ENCODE peak calls at places on chromosomes 12 and 14, in five cellular contexts. P is pancreas, B is IMR-90, T is cardiac muscle cell, J is prostate gland. C is an unnamed sample.

GRCh38 chr14:45651906-45652305 is 398.9 kb upstream of the MIS18BP1 start:
- DNase-seq in P (no peak), B (no peak), T (no peak), J (no peak), C (no peak)

GRCh38 chr12:99059824-99060526 is 414.9 kb downstream of the APAF1 start:
- DNase-seq in P (no peak), B (no peak), T (peak; percentile 55), J (no peak), C (no peak)

GRCh38 chr14:74616507-74616906 is 4.5 kb upstream of the LTBP2 start:
- DNase-seq in P (no peak), B (peak; percentile 91), T (peak; percentile 73), J (no peak), C (no peak)

GRCh38 chr14:104787736-104788532 is 7.6 kb downstream of the AKT1 start:
- DNase-seq in P (no peak), B (no peak), T (no peak), J (no peak), C (no peak)

GRCh38 chr14:32201196-32201815 is 539 bp upstream of the RNU6-7 start:
- DNase-seq in P (peak; percentile 83), B (peak; percentile 33), T (peak; percentile 60), J (peak; percentile 79), C (no peak)

GRCh38 chr14:92659765-92660561 is 88.5 kb downstream of the LGMN start:
- DNase-seq in P (peak; percentile 47), B (no peak), T (peak; percentile 76), J (peak; percentile 43), C (no peak)

GRCh38 chr12:40946612-40947194 is 241.4 kb upstream of the PDZRN4 start:
- DNase-seq in P (no peak), B (peak; percentile 42), T (peak; percentile 58), J (no peak), C (no peak)

GRCh38 chr12:75964150-75964549 is 67.4 kb downstream of the PHLDA1 start:
- DNase-seq in P (peak; percentile 60), B (no peak), T (no peak), J (no peak), C (no peak)

GRCh38 chr12:115341442-115341841 is 657.5 kb upstream of the TBX3 start:
- DNase-seq in P (peak; percentile 44), B (peak; percentile 100), T (peak; percentile 96), J (no peak), C (peak; percentile 97)

GRCh38 chr12:108306506-108306905 is 32.6 kb downstream of the CMKLR1 start:
- DNase-seq in P (no peak), B (no peak), T (no peak), J (no peak), C (no peak)

GRCh38 chr12:3222306-3222705 is 145.1 kb downstream of the TSPAN9 start:
- DNase-seq in P (no peak), B (no peak), T (no peak), J (no peak), C (no peak)

DNA sequence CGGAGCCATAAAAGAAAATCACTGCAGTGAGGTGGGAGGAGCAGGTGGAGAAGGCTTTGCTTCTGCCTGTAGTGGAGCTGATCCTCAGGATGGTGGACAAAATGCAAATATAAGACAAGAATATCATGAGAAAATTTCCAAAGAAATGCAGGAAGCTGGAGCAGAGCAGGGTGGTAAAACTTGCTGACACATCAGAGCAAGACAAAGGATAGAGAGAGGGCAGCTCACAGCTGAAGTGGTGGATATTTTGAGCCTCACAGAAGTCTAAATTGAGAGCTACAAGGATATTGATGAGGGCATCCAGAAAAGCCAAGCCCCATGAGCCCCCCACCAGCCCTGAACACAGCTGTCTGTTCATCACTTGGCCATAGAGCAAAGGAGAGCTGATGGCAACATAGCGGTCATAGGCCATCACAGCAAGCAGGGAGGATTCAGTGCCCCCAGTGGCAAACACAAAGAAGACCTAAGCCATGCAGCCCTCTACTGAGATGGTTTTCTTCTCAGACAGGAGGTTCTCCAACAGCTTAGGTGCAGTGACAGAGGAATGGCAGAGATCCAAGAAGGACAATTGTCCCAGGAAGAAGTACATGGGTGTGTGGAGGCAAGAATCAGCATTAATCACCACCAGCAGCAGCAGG is 30.0 kb upstream of the ANP32D start:
- DNase-seq in P (no peak), B (no peak), T (no peak), J (no peak), C (no peak)
- TF ChIP-seq CTCF in P (no peak), B (no peak), T (peak; percentile 4), J (no peak), C (no peak)

DNA sequence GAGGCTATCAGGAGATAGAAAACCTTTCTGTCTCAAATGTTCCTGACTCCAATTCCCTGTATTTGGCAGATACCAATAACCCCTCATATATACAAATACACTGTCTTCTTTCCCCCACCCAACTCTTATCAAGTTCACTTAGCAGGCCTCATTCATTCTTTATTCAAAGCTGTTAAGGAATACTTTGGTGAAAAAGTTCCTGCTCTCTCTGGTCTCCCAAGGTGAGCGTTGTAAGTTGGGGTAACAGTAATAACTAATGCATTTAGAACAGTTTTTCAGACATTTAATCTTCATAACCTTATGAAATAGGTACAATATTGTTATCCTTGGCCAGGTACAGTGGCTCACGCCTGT is 3.9 kb upstream of the GDF11 start:
- DNase-seq in P (no peak), B (no peak), T (no peak), J (no peak), C (no peak)
- H3K4me3 ChIP-seq in P (peak overlapping the region; percentile 45), B (peak overlapping the region; percentile 68), T (peak overlapping the region; percentile 64), J (peak overlapping the region; percentile 41), C (peak overlapping the region; percentile 50)

GRCh38 chr14:58947816-58948440 is 240.5 kb upstream of the DAAM1 start:
- DNase-seq in P (no peak), B (no peak), T (peak; percentile 25), J (no peak), C (no peak)
- TF ChIP-seq CTCF in P (no peak), B (no peak), T (peak; percentile 10), J (no peak), C (no peak)

GRCh38 chr12:5624873-5625272 is 193.0 kb downstream of the NTF3 start:
- DNase-seq in P (no peak), B (no peak), T (no peak), J (no peak), C (no peak)
- H3K4me3 ChIP-seq in P (no peak overlapping the region), B (no peak overlapping the region), T (no peak overlapping the region), J (no peak overlapping the region), C (no peak overlapping the region)

DNA sequence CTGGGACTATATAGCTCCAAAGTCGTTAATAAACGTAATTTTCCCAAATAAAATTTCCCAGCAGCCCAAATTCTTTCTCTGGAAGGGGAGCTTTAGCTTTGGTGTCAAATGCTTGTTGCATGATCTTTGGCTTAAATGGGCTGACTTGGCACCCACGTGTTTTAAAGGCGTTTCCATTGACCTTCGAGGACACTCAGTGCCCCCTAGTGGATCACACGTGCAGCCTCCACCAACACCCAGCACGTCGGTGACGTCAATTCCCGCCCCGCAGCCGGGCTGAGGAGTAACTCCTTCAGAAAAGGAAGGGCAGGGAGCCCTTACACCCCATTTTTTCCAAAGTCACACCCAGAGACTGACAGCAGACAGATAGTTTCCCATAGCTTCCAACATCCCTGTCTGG is 707.8 kb downstream of the AACS start:
- DNase-seq in P (no peak), B (no peak), T (no peak), J (no peak), C (no peak)
- TF ChIP-seq CTCF in P (no peak), B (no peak), T (no peak), J (no peak), C (peak; percentile 18)

DNA sequence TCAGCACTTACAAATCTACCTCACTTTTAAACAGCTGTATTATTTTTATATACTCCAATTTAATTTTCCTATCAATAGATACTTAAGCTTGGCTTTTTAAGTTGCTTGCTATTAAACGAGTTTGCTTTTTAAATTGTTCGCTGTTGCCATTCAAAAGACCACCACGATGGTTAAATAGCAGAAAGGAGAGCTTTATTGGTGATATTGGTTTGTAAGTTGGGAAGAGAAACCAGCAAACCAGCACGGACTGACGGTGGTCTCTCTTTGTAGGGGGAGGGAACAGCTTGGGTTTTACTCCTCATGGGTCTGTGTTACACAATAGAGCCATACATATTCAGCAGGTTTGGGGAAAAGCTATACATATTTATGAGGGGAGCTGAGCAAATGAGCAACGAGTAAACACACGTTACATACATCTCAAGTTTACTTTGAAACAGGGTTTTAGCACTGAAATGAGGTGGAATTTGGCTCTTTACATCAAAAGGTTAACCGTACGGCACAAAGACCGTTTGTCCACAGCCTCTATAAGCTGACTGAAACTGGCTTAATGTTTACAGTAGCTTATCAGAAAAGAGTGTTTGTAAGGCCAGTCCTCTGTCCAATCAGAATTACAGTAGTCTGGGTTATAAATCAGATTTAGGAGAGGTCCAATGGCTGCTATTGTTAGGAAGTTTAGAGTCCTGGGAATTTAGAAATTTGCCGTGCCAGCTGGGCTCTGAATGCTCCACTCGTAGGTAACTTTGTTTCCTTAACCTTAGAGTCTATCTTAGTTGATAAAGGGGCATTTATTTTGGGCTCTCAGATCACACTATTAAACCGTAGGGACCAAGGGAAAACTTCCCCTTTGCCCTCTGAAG is 69.7 kb upstream of the DHRS4 start:
- DNase-seq in P (no peak), B (no peak), T (no peak), J (no peak), C (no peak)
- H3K4me3 ChIP-seq in P (peak overlapping the region; percentile 31), B (no peak overlapping the region), T (no peak overlapping the region), J (no peak overlapping the region), C (no peak overlapping the region)

DNA sequence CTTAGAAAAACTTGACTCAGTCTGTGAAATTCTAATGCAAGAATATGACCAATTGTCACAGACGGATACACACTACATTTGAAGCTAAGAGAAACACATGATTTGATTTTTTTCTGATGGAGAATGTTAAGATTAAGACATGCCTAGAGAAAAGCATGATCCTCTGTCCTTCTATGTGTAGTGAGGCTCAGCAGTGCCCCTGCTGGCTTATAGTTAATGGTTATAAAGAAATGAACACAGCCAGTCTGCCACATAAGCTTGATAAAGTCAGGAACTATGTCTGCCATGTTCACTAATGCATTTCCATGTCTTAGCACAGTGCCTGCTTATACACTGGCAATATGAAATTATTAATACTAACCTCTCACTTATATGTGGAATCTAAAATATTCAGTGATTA is 168.1 kb upstream of the DAAM1 start:
- DNase-seq in P (no peak), B (peak; percentile 46), T (peak; percentile 58), J (no peak), C (no peak)
- TF ChIP-seq CTCF in P (no peak), B (peak; percentile 56), T (peak; percentile 55), J (peak; percentile 13), C (peak; percentile 50)

GRCh38 chr14:72098202-72098601 is 166.0 kb downstream of the RGS6 start:
- DNase-seq in P (no peak), B (no peak), T (no peak), J (no peak), C (no peak)

GRCh38 chr14:72097173-72097783 is 165.0 kb downstream of the RGS6 start:
- DNase-seq in P (no peak), B (no peak), T (no peak), J (no peak), C (no peak)

GRCh38 chr14:72089625-72090024 is 157.4 kb downstream of the RGS6 start:
- DNase-seq in P (no peak), B (no peak), T (no peak), J (no peak), C (no peak)

DNA sequence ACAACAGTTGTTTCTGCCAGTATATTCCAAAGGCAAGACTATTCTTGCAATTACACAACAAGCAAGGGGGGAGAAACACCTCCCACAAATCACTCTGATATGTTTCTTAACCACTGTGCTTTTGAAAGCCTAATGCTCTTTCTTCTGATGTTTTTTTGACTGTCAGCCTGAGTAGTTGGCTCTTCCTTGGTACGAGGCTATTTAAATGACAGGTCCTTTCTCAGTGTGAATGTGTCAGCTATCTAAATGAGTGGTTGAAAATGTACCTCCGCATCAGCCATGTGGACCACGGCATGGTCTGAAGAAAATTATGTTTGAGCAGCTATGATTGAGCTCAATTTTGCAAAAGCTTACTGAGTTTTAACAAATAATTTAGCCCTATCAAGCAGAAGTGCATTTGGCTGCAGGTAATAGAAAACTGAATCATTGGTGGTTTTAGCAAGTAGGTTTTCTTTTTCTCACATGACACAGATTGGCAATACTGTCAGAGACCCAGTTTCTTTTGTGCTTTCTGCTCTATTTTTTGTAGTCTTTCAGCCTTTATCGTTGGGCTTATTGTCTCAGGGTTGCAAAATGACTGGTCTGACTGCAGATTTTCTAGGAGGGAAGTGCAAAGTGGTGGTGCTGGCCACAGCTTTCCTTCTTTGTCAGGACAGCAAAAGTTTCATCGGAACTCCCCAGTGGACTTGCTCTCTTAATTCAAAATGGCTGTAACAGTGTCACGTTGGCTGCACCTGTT is 162.8 kb downstream of the RGS6 start:
- DNase-seq in P (no peak), B (no peak), T (no peak), J (no peak), C (no peak)
- H3K4me3 ChIP-seq in P (no peak overlapping the region), B (no peak overlapping the region), T (no peak overlapping the region), J (no peak overlapping the region), C (no peak overlapping the region)

C was measured in HFF-Myc.